ENCODE peak calls at places on chromosomes 5 and 9, in eight cellular contexts. H is Kasumi-1; I is NCI-H2029; L is T47D; W is HEK293T; N is activated T-cell treated with anti-CD3 and anti-CD28 coated beads for 1 hour; F is NCI-H1092 treated with DMSO at 0.1 percent for 48 hours; Y is stimulated activated naive CD4-positive, alpha-beta T cell. O is an unnamed sample.

GRCh38 chr5:124252751-124253146 is 493.7 kb downstream of the ZNF608 start:
- DNase-seq in H (no peak), I (no peak), L (no peak), W (no peak), N (no peak), F (no peak), Y (no peak), O (no peak)

GRCh38 chr9:115046786-115047185 is 71.2 kb downstream of the TNC start:
- DNase-seq in H (no peak), I (no peak), L (no peak), W (no peak), N (no peak), F (no peak), Y (no peak), O (no peak)

GRCh38 chr5:134893748-134894505 is 11.0 kb upstream of the PCBD2 start:
- DNase-seq in H (no peak), I (no peak), L (no peak), W (no peak), N (no peak), F (no peak), Y (no peak), O (no peak)

GRCh38 chr5:4855889-4856288 is 284.2 kb upstream of the ADAMTS16 start:
- DNase-seq in H (no peak), I (no peak), L (peak; percentile 4), W (no peak), N (no peak), F (no peak), Y (no peak), O (no peak)

GRCh38 chr5:65050826-65051498 is 282.2 kb downstream of the CWC27 start:
- DNase-seq in H (no peak), I (no peak), L (no peak), W (no peak), N (no peak), F (no peak), Y (no peak), O (peak; percentile 40)

GRCh38 chr5:15105799-15106393 is 234.3 kb upstream of the ANKH start:
- DNase-seq in H (peak; percentile 68), I (peak; percentile 49), L (peak; percentile 68), W (peak; percentile 61), N (no peak), F (no peak), Y (no peak), O (peak; percentile 68)

GRCh38 chr5:120509056-120509455 is 45.0 kb downstream of the PRR16 start:
- DNase-seq in H (no peak), I (no peak), L (no peak), W (no peak), N (no peak), F (no peak), Y (no peak), O (no peak)

GRCh38 chr5:132263548-132264261 is 6.2 kb downstream of the PDLIM4 start:
- DNase-seq in H (no peak), I (no peak), L (no peak), W (no peak), N (no peak), F (no peak), Y (no peak), O (no peak)

GRCh38 chr5:73438048-73438896 is 10.3 kb downstream of the FOXD1 start:
- DNase-seq in H (no peak), I (no peak), L (no peak), W (no peak), N (no peak), F (no peak), Y (no peak), O (no peak)

GRCh38 chr9:133048595-133048994 is 13.2 kb upstream of the CEL start:
- DNase-seq in H (peak; percentile 28), I (no peak), L (peak; percentile 56), W (no peak), N (no peak), F (no peak), Y (no peak), O (peak; percentile 30)

GRCh38 chr9:20898885-20899554 is 132.4 kb downstream of the HACD4 start:
- DNase-seq in H (no peak), I (no peak), L (no peak), W (no peak), N (no peak), F (no peak), Y (no peak), O (peak; percentile 10)

GRCh38 chr9:106961623-106962022 is 98.7 kb downstream of the ZNF462 start:
- DNase-seq in H (no peak), I (no peak), L (no peak), W (no peak), N (no peak), F (no peak), Y (no peak), O (no peak)

GRCh38 chr9:93576296-93577044 is at the start of gene PHF2:
- DNase-seq in H (no peak), I (no peak), L (no peak), W (peak; percentile 49), N (peak; percentile 20), F (no peak), Y (peak; percentile 51), O (peak; percentile 33)

GRCh38 chr5:152364899-152365298 is 40.2 kb downstream of the NMUR2 start:
- DNase-seq in H (no peak), I (no peak), L (no peak), W (no peak), N (no peak), F (no peak), Y (no peak), O (no peak)

GRCh38 chr5:53501054-53501453 is 20.6 kb downstream of the FST start:
- DNase-seq in H (no peak), I (peak; percentile 17), L (no peak), W (no peak), N (no peak), F (no peak), Y (no peak), O (no peak)